ENCODE peak calls at places on chromosome 20, in seven cellular contexts. One of them, this sample, is unnamed.

GRCh38 chr20:24153101-24154040 is 164.8 kb upstream of the GGTLC1 start:
- DNase-seq in heart left ventricle: no peak
- DNase-seq in A549: no peak
- DNase-seq in CD4-positive, alpha-beta T cell: no peak
- DNase-seq in astrocyte: no peak
- DNase-seq in fibroblast of mammary gland: no peak
- DNase-seq in SK-N-SH: no peak
- DNase-seq in this sample: no peak

GRCh38 chr20:49501917-49502316 is 19.4 kb upstream of the KCNB1 start:
- DNase-seq in CD4-positive, alpha-beta T cell: no peak
- DNase-seq in astrocyte: peak
- DNase-seq in fibroblast of mammary gland: peak
- DNase-seq in heart left ventricle: no peak
- DNase-seq in SK-N-SH: no peak
- DNase-seq in A549: peak
- DNase-seq in this sample: peak

GRCh38 chr20:49507741-49508434 is 25.4 kb upstream of the KCNB1 start:
- DNase-seq in A549: no peak
- DNase-seq in CD4-positive, alpha-beta T cell: no peak
- DNase-seq in fibroblast of mammary gland: no peak
- DNase-seq in heart left ventricle: no peak
- DNase-seq in astrocyte: no peak
- DNase-seq in SK-N-SH: no peak
- DNase-seq in this sample: no peak

GRCh38 chr20:32958574-32958973 is 45.7 kb downstream of the SUN5 start:
- DNase-seq in fibroblast of mammary gland: no peak
- DNase-seq in CD4-positive, alpha-beta T cell: no peak
- DNase-seq in SK-N-SH: no peak
- DNase-seq in A549: no peak
- DNase-seq in heart left ventricle: no peak
- DNase-seq in astrocyte: no peak
- DNase-seq in this sample: no peak

GRCh38 chr20:46544576-46544975 is 5.9 kb downstream of the OCSTAMP start:
- DNase-seq in heart left ventricle: no peak
- DNase-seq in A549: no peak
- DNase-seq in SK-N-SH: no peak
- DNase-seq in astrocyte: no peak
- DNase-seq in fibroblast of mammary gland: peak
- DNase-seq in CD4-positive, alpha-beta T cell: no peak
- DNase-seq in this sample: peak

GRCh38 chr20:8656335-8656734 is 412.6 kb upstream of the PLCB4 start:
- DNase-seq in fibroblast of mammary gland: no peak
- DNase-seq in A549: peak
- DNase-seq in SK-N-SH: no peak
- DNase-seq in astrocyte: peak
- DNase-seq in CD4-positive, alpha-beta T cell: no peak
- DNase-seq in heart left ventricle: peak
- DNase-seq in this sample: peak

GRCh38 chr20:59577037-59577808 is 27.1 kb upstream of the PHACTR3 start:
- DNase-seq in A549: no peak
- DNase-seq in heart left ventricle: no peak
- DNase-seq in fibroblast of mammary gland: no peak
- DNase-seq in SK-N-SH: peak
- DNase-seq in CD4-positive, alpha-beta T cell: no peak
- DNase-seq in astrocyte: no peak
- DNase-seq in this sample: no peak

GRCh38 chr20:14634666-14635065 is 297.3 kb upstream of the FLRT3 start:
- DNase-seq in astrocyte: no peak
- DNase-seq in A549: no peak
- DNase-seq in CD4-positive, alpha-beta T cell: no peak
- DNase-seq in fibroblast of mammary gland: no peak
- DNase-seq in heart left ventricle: no peak
- DNase-seq in SK-N-SH: no peak
- DNase-seq in this sample: no peak

GRCh38 chr20:45343445-45343866 is 4.8 kb downstream of the SDC4 start:
- DNase-seq in SK-N-SH: no peak
- DNase-seq in astrocyte: no peak
- DNase-seq in CD4-positive, alpha-beta T cell: no peak
- DNase-seq in heart left ventricle: no peak
- DNase-seq in fibroblast of mammary gland: no peak
- DNase-seq in A549: no peak
- DNase-seq in this sample: no peak

GRCh38 chr20:14189794-14190402 is 147.5 kb downstream of the FLRT3 start:
- DNase-seq in astrocyte: peak
- DNase-seq in heart left ventricle: no peak
- DNase-seq in fibroblast of mammary gland: peak
- DNase-seq in A549: peak
- DNase-seq in SK-N-SH: peak
- DNase-seq in CD4-positive, alpha-beta T cell: no peak
- DNase-seq in this sample: peak

GRCh38 chr20:23667666-23668065 is 21.2 kb downstream of the CST4 start:
- DNase-seq in SK-N-SH: no peak
- DNase-seq in heart left ventricle: no peak
- DNase-seq in fibroblast of mammary gland: no peak
- DNase-seq in astrocyte: no peak
- DNase-seq in A549: no peak
- DNase-seq in CD4-positive, alpha-beta T cell: no peak
- DNase-seq in this sample: no peak

GRCh38 chr20:6142348-6142993 is 19.6 kb upstream of the FERMT1 start:
- DNase-seq in CD4-positive, alpha-beta T cell: peak
- DNase-seq in heart left ventricle: no peak
- DNase-seq in A549: peak
- DNase-seq in fibroblast of mammary gland: peak
- DNase-seq in astrocyte: peak
- DNase-seq in SK-N-SH: peak
- DNase-seq in this sample: peak

GRCh38 chr20:31560900-31561598 is 44.0 kb upstream of the ID1 start:
- DNase-seq in astrocyte: peak
- DNase-seq in A549: peak
- DNase-seq in CD4-positive, alpha-beta T cell: no peak
- DNase-seq in fibroblast of mammary gland: peak
- DNase-seq in SK-N-SH: no peak
- DNase-seq in heart left ventricle: no peak
- DNase-seq in this sample: peak

GRCh38 chr20:22915512-22915911 is 119.6 kb upstream of the SSTR4 start:
- DNase-seq in fibroblast of mammary gland: no peak
- DNase-seq in heart left ventricle: no peak
- DNase-seq in astrocyte: no peak
- DNase-seq in CD4-positive, alpha-beta T cell: no peak
- DNase-seq in SK-N-SH: no peak
- DNase-seq in A549: no peak
- DNase-seq in this sample: no peak

GRCh38 chr20:62668441-62669027 is 26.2 kb downstream of the SLCO4A1 start:
- DNase-seq in SK-N-SH: peak
- DNase-seq in A549: peak
- DNase-seq in CD4-positive, alpha-beta T cell: peak
- DNase-seq in astrocyte: peak
- DNase-seq in fibroblast of mammary gland: peak
- DNase-seq in heart left ventricle: peak
- DNase-seq in this sample: peak

GRCh38 chr20:61628901-61629300 is 376.8 kb downstream of the CDH4 start:
- DNase-seq in fibroblast of mammary gland: no peak
- DNase-seq in CD4-positive, alpha-beta T cell: no peak
- DNase-seq in astrocyte: no peak
- DNase-seq in A549: no peak
- DNase-seq in SK-N-SH: peak
- DNase-seq in heart left ventricle: no peak
- DNase-seq in this sample: no peak

GRCh38 chr20:53879048-53879684 is 191.2 kb downstream of the BCAS1 start:
- DNase-seq in astrocyte: no peak
- DNase-seq in A549: no peak
- DNase-seq in heart left ventricle: no peak
- DNase-seq in CD4-positive, alpha-beta T cell: no peak
- DNase-seq in SK-N-SH: no peak
- DNase-seq in fibroblast of mammary gland: no peak
- DNase-seq in this sample: no peak

GRCh38 chr20:10219452-10219791 is 792 bp downstream of the SNAP25 start:
- DNase-seq in CD4-positive, alpha-beta T cell: peak
- DNase-seq in heart left ventricle: peak
- DNase-seq in astrocyte: peak
- DNase-seq in fibroblast of mammary gland: peak
- DNase-seq in A549: peak
- DNase-seq in SK-N-SH: peak
- DNase-seq in this sample: peak

GRCh38 chr20:51758978-51759544 is 9.1 kb downstream of the ATP9A start:
- DNase-seq in fibroblast of mammary gland: peak
- DNase-seq in SK-N-SH: no peak
- DNase-seq in astrocyte: no peak
- DNase-seq in A549: no peak
- DNase-seq in CD4-positive, alpha-beta T cell: no peak
- DNase-seq in heart left ventricle: no peak
- DNase-seq in this sample: no peak

GRCh38 chr20:14997791-14998190 is 660.4 kb upstream of the FLRT3 start:
- DNase-seq in CD4-positive, alpha-beta T cell: no peak
- DNase-seq in heart left ventricle: no peak
- DNase-seq in fibroblast of mammary gland: peak
- DNase-seq in SK-N-SH: no peak
- DNase-seq in astrocyte: peak
- DNase-seq in A549: peak
- DNase-seq in this sample: peak

GRCh38 chr20:38805502-38805957 is at the start of gene PPP1R16B:
- DNase-seq in astrocyte: no peak
- DNase-seq in SK-N-SH: peak
- DNase-seq in A549: no peak
- DNase-seq in fibroblast of mammary gland: no peak
- DNase-seq in CD4-positive, alpha-beta T cell: peak
- DNase-seq in heart left ventricle: peak
- DNase-seq in this sample: no peak

GRCh38 chr20:55216525-55217242 is 741.3 kb downstream of the DOK5 start:
- DNase-seq in A549: no peak
- DNase-seq in SK-N-SH: peak
- DNase-seq in heart left ventricle: no peak
- DNase-seq in astrocyte: peak
- DNase-seq in fibroblast of mammary gland: peak
- DNase-seq in CD4-positive, alpha-beta T cell: no peak
- DNase-seq in this sample: no peak

GRCh38 chr20:50286609-50287008 is 96.0 kb downstream of the CEBPB start:
- DNase-seq in CD4-positive, alpha-beta T cell: no peak
- DNase-seq in heart left ventricle: peak
- DNase-seq in A549: peak
- DNase-seq in fibroblast of mammary gland: peak
- DNase-seq in SK-N-SH: peak
- DNase-seq in astrocyte: peak
- DNase-seq in this sample: peak

GRCh38 chr20:19692100-19692499 is 66.0 kb upstream of the RIN2 start:
- DNase-seq in A549: peak
- DNase-seq in fibroblast of mammary gland: peak
- DNase-seq in heart left ventricle: no peak
- DNase-seq in CD4-positive, alpha-beta T cell: no peak
- DNase-seq in SK-N-SH: no peak
- DNase-seq in astrocyte: peak
- DNase-seq in this sample: peak

GRCh38 chr20:50267041-50267865 is 76.6 kb downstream of the CEBPB start:
- DNase-seq in CD4-positive, alpha-beta T cell: no peak
- DNase-seq in heart left ventricle: no peak
- DNase-seq in fibroblast of mammary gland: peak
- DNase-seq in SK-N-SH: no peak
- DNase-seq in astrocyte: peak
- DNase-seq in A549: peak
- DNase-seq in this sample: peak

GRCh38 chr20:57509665-57510237 is 15.2 kb downstream of the CTCFL start:
- DNase-seq in astrocyte: no peak
- DNase-seq in A549: peak
- DNase-seq in CD4-positive, alpha-beta T cell: no peak
- DNase-seq in SK-N-SH: peak
- DNase-seq in heart left ventricle: no peak
- DNase-seq in fibroblast of mammary gland: peak
- DNase-seq in this sample: peak
- TF ChIP-seq CTCF in astrocyte: peak
- TF ChIP-seq CTCF in A549: peak
- TF ChIP-seq CTCF in CD4-positive, alpha-beta T cell: no peak
- TF ChIP-seq CTCF in SK-N-SH: peak
- TF ChIP-seq CTCF in heart left ventricle: peak
- TF ChIP-seq CTCF in fibroblast of mammary gland: peak
- TF ChIP-seq CTCF in this sample: peak

GRCh38 chr20:1895674-1896496 is 678 bp downstream of the SIRPA start:
- DNase-seq in CD4-positive, alpha-beta T cell: no peak
- DNase-seq in A549: no peak
- DNase-seq in SK-N-SH: no peak
- DNase-seq in heart left ventricle: no peak
- DNase-seq in fibroblast of mammary gland: peak
- DNase-seq in astrocyte: no peak
- DNase-seq in this sample: peak
- TF ChIP-seq CTCF in CD4-positive, alpha-beta T cell: no peak
- TF ChIP-seq CTCF in A549: no peak
- TF ChIP-seq CTCF in SK-N-SH: no peak
- TF ChIP-seq CTCF in heart left ventricle: no peak
- TF ChIP-seq CTCF in fibroblast of mammary gland: no peak
- TF ChIP-seq CTCF in astrocyte: no peak
- TF ChIP-seq CTCF in this sample: no peak

DNA sequence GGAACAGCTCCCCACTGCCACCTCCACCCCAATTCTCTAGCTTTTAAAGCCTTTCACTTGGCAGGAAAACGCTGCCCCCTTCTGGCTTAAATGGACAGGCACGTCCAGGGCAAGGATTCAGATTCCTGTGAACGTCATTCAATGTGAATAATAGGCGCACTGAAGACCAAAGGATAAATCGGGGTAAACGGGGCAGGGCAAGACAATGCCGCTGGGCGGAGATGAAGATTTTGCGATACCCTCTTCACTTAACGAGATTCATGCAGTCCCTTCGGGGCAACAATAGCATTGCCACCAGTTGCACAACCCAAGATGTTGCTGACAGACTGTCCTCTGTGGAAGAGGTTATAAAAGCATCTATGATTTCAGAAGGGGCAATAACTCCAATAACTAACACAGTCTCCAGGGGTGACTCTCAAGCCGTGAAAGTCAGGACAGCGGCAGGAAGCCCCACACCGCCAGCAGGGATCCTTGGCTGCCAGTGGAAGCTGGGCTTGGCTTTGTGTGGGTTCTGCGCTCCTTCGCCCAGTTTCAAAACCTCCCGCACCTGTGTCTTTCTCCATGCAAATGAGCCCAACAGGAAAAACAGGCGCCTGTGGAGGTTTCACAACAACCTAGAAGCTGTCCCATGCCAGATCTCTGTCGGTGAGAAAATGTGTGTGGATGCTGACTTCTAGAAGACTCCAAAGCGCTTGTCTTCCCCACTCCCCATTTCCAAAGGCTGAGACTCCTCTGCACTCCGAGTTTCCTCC is 291.8 kb downstream of the BMP7 start:
- DNase-seq in SK-N-SH: no peak
- DNase-seq in astrocyte: peak
- DNase-seq in heart left ventricle: no peak
- DNase-seq in fibroblast of mammary gland: peak
- DNase-seq in A549: peak
- DNase-seq in CD4-positive, alpha-beta T cell: no peak
- DNase-seq in this sample: no peak
- TF ChIP-seq CTCF in SK-N-SH: peak
- TF ChIP-seq CTCF in astrocyte: peak
- TF ChIP-seq CTCF in heart left ventricle: peak
- TF ChIP-seq CTCF in fibroblast of mammary gland: peak
- TF ChIP-seq CTCF in A549: peak
- TF ChIP-seq CTCF in CD4-positive, alpha-beta T cell: no peak
- TF ChIP-seq CTCF in this sample: peak

DNA sequence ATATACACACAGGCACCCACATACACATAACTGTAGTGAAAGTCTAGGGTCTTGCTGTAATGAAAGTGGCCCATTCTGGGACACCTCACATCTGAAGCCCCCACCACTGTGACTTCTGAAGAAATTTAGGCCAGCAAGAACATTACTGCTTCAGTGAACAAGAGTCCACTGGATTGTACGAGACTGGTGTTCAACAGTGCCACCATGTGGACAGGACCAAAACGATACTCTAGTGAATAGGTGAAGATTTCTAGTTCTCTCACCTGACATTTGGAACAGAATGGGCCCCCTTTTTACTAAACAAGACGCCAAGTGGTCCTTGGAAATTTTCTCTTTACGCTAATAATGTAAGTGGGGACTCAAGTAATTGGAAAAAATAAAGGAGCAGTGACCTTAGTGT is 156.9 kb downstream of the MAFB start:
- DNase-seq in SK-N-SH: no peak
- DNase-seq in astrocyte: no peak
- DNase-seq in A549: peak
- DNase-seq in fibroblast of mammary gland: peak
- DNase-seq in heart left ventricle: no peak
- DNase-seq in CD4-positive, alpha-beta T cell: no peak
- DNase-seq in this sample: peak
- TF ChIP-seq CTCF in SK-N-SH: peak
- TF ChIP-seq CTCF in astrocyte: peak
- TF ChIP-seq CTCF in A549: peak
- TF ChIP-seq CTCF in fibroblast of mammary gland: peak
- TF ChIP-seq CTCF in heart left ventricle: no peak
- TF ChIP-seq CTCF in CD4-positive, alpha-beta T cell: no peak
- TF ChIP-seq CTCF in this sample: peak

This sample was measured in fibroblast of the aortic adventitia.